ENCODE peak calls at places on chromosomes 1 and 21, in eight cellular contexts. Y is stomach, X is A549, Q is heart right ventricle, G is psoas muscle, H is brain microvascular endothelial cell, E is left ventricle myocardium inferior, O is Panc1. N is an unnamed sample.

GRCh38 chr1:61368366-61368765 is 286.0 kb downstream of the NFIA start:
- DNase-seq in Y (no peak), X (no peak), Q (no peak), G (no peak), H (no peak), E (no peak), O (no peak), N (no peak)

GRCh38 chr1:156848461-156849150 is 10.3 kb downstream of the INSRR start:
- DNase-seq in Y (peak), X (no peak), Q (peak), G (no peak), H (no peak), E (no peak), O (no peak), N (no peak)

GRCh38 chr21:32770514-32771133 is 931 bp downstream of the PAXBP1 start:
- DNase-seq in Y (no peak), X (peak), Q (no peak), G (no peak), H (peak), E (peak), O (no peak), N (no peak)

GRCh38 chr1:180397190-180397589 is 105.2 kb downstream of the ACBD6 start:
- DNase-seq in Y (no peak), X (no peak), Q (no peak), G (no peak), H (no peak), E (no peak), O (no peak), N (no peak)

GRCh38 chr21:35420658-35421057 is 371.6 kb upstream of the RUNX1 start:
- DNase-seq in Y (no peak), X (no peak), Q (no peak), G (no peak), H (no peak), E (no peak), O (no peak), N (no peak)

GRCh38 chr1:78250201-78250600 is 204.4 kb downstream of the GIPC2 start:
- DNase-seq in Y (no peak), X (no peak), Q (no peak), G (no peak), H (no peak), E (no peak), O (no peak), N (no peak)

GRCh38 chr1:32538887-32539583 is at the start of gene ZBTB8A:
- DNase-seq in Y (peak), X (peak), Q (peak), G (peak), H (peak), E (peak), O (peak), N (no peak)

GRCh38 chr1:3454811-3455618 is 550 bp downstream of the ARHGEF16 start:
- DNase-seq in Y (peak), X (no peak), Q (peak), G (peak), H (no peak), E (peak), O (no peak), N (no peak)

GRCh38 chr1:39653546-39654031 is 14.1 kb upstream of the HEYL start:
- DNase-seq in Y (peak), X (peak), Q (peak), G (peak), H (peak), E (peak), O (peak), N (peak)

GRCh38 chr21:46559291-46559983 is 45.4 kb downstream of the S100B start:
- DNase-seq in Y (peak), X (no peak), Q (no peak), G (no peak), H (no peak), E (no peak), O (no peak), N (no peak)

GRCh38 chr1:213399695-213400094 is 348.7 kb downstream of the RPS6KC1 start:
- DNase-seq in Y (no peak), X (no peak), Q (no peak), G (no peak), H (no peak), E (peak), O (no peak), N (no peak)

GRCh38 chr1:153520818-153521476 is 14.8 kb downstream of the S100A6 start:
- DNase-seq in Y (no peak), X (no peak), Q (no peak), G (no peak), H (no peak), E (no peak), O (no peak), N (no peak)

GRCh38 chr1:180773210-180773865 is 139.4 kb upstream of the KIAA1614 start:
- DNase-seq in Y (no peak), X (no peak), Q (no peak), G (no peak), H (no peak), E (no peak), O (no peak), N (no peak)

GRCh38 chr1:87686671-87687070 is 358.0 kb downstream of the LMO4 start:
- DNase-seq in Y (no peak), X (no peak), Q (no peak), G (no peak), H (no peak), E (no peak), O (no peak), N (no peak)

GRCh38 chr1:2785631-2786328 is 15.7 kb downstream of the TTC34 start:
- DNase-seq in Y (peak), X (no peak), Q (no peak), G (peak), H (no peak), E (no peak), O (no peak), N (no peak)

GRCh38 chr1:162141273-162142023 is 72.0 kb downstream of the NOS1AP start:
- DNase-seq in Y (no peak), X (no peak), Q (no peak), G (no peak), H (peak), E (no peak), O (no peak), N (no peak)

GRCh38 chr1:107047602-107048001 is 8.9 kb upstream of the PRMT6 start:
- DNase-seq in Y (no peak), X (no peak), Q (no peak), G (no peak), H (no peak), E (no peak), O (no peak), N (no peak)

GRCh38 chr1:1406101-1406820 is 832 bp downstream of the MRPL20 start:
- DNase-seq in Y (no peak), X (no peak), Q (no peak), G (no peak), H (no peak), E (no peak), O (no peak), N (no peak)

GRCh38 chr1:207824691-207825090 is 72.8 kb downstream of the CD46 start:
- DNase-seq in Y (no peak), X (no peak), Q (no peak), G (peak), H (peak), E (no peak), O (no peak), N (no peak)

GRCh38 chr21:41966872-41967621 is 13.2 kb upstream of the C2CD2 start:
- DNase-seq in Y (no peak), X (no peak), Q (no peak), G (no peak), H (no peak), E (no peak), O (no peak), N (no peak)

GRCh38 chr1:61244114-61244513 is 161.8 kb downstream of the NFIA start:
- DNase-seq in Y (no peak), X (no peak), Q (no peak), G (no peak), H (peak), E (no peak), O (no peak), N (no peak)

GRCh38 chr1:100353988-100354387 is 1.7 kb downstream of the CDC14A start:
- DNase-seq in Y (no peak), X (peak), Q (no peak), G (no peak), H (peak), E (no peak), O (no peak), N (no peak)

GRCh38 chr1:68103006-68103545 is 52.6 kb upstream of the DIRAS3 start:
- DNase-seq in Y (no peak), X (no peak), Q (no peak), G (no peak), H (no peak), E (no peak), O (no peak), N (no peak)

GRCh38 chr1:55682198-55682597 is 467.0 kb upstream of the USP24 start:
- DNase-seq in Y (no peak), X (no peak), Q (no peak), G (no peak), H (no peak), E (no peak), O (no peak), N (no peak)

GRCh38 chr21:43938751-43939442 is 73.2 kb upstream of the TRAPPC10 start:
- DNase-seq in Y (peak), X (peak), Q (peak), G (peak), H (peak), E (peak), O (peak), N (peak)

GRCh38 chr1:153122831-153123421 is 9.6 kb upstream of the SPRR2F start:
- DNase-seq in Y (peak), X (peak), Q (no peak), G (peak), H (no peak), E (no peak), O (no peak), N (no peak)

GRCh38 chr1:21291964-21292363 is 1.7 kb upstream of the ECE1 start:
- DNase-seq in Y (no peak), X (no peak), Q (no peak), G (no peak), H (no peak), E (no peak), O (no peak), N (no peak)

GRCh38 chr1:23251812-23252211 is 34.5 kb upstream of the HTR1D start:
- DNase-seq in Y (no peak), X (no peak), Q (no peak), G (no peak), H (no peak), E (no peak), O (no peak), N (no peak)

GRCh38 chr1:187842406-187843165 is 1013.8 kb downstream of the PLA2G4A start:
- DNase-seq in Y (no peak), X (peak), Q (no peak), G (no peak), H (no peak), E (no peak), O (no peak), N (no peak)

DNA sequence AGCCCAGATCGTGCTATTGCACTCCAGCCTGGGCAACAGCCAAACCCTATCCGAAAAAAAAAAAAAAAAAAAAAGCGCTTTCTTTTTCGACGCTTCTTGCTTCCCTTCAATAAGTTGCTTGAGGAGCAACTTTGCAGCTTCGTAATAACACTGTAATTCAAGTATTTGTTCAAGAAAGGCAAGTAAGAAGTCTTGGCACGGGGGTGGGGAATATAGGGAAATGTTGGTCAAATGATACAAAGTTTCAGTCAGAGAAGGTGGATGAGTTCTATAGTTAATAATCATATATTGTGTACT is 871 bp upstream of the PSMA5 start:
- DNase-seq in Y (no peak), X (no peak), Q (no peak), G (no peak), H (no peak), E (no peak), O (no peak), N (no peak)
- H3K4me3 ChIP-seq in Y (peak), X (peak), Q (peak), G (peak), H (peak), E (peak), O (peak), N (peak)

GRCh38 chr1:160089883-160090282 is 8.5 kb downstream of the IGSF8 start:
- DNase-seq in Y (no peak), X (no peak), Q (no peak), G (no peak), H (no peak), E (no peak), O (no peak), N (no peak)

GRCh38 chr1:160086162-160086892 is 5.0 kb downstream of the KCNJ9 start:
- DNase-seq in Y (no peak), X (no peak), Q (no peak), G (no peak), H (no peak), E (no peak), O (no peak), N (no peak)

GRCh38 chr1:160084771-160085321 is 3.5 kb downstream of the KCNJ9 start:
- DNase-seq in Y (no peak), X (no peak), Q (no peak), G (no peak), H (no peak), E (no peak), O (no peak), N (no peak)

GRCh38 chr1:160085686-160086089 is 4.3 kb downstream of the KCNJ9 start:
- DNase-seq in Y (peak), X (peak), Q (peak), G (peak), H (peak), E (peak), O (no peak), N (peak)

GRCh38 chr1:160087118-160087662 is 5.9 kb downstream of the KCNJ9 start:
- DNase-seq in Y (no peak), X (no peak), Q (no peak), G (no peak), H (no peak), E (no peak), O (no peak), N (no peak)
- H3K27ac ChIP-seq in Y (no peak), X (no peak), Q (no peak), G (no peak), H (no peak), E (peak), O (no peak), N (no peak)

DNA sequence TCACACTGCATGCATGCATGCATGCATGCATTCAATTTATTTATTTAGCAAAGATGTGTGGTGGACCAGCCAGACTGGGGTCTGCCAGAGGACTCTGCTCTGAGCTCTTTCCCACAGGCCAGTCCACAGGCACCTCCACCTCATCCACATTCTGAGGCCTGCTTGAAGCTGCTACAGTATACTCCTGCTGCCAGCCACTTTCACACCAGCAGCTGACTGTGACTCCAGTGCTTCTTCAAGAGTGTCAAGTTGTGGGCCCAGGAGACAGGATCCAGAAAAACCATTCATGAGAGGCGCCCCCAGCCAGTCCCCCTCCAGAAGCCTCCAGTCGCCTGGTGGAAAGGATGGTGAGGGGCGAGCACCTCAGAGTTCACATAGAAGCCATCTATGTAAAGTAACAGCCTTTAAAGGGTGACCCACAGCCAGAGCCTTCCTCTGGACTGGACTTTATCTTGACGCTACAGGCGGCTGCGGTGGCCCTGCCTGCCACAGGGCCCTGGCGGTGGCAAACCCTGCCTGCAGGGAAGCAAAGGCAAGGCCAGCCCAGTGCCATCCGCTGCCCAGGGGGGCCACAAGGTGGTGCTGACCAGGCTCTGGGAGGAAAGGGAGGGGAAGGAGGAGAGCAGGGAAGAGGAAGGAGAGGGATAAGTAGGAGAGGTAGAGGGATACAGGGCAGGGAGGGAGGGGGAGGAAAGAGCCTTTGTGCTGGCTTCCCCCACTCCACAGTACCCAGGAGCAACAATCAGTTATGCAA is 30.7 kb downstream of the SSBP3 start:
- DNase-seq in Y (peak), X (no peak), Q (peak), G (no peak), H (no peak), E (no peak), O (no peak), N (no peak)
- TF ChIP-seq CTCF in Y (peak), X (no peak), Q (no peak), G (no peak), H (no peak), E (peak), O (no peak), N (no peak)

GRCh38 chr1:209207701-209208286 is 375.7 kb upstream of the CAMK1G start:
- DNase-seq in Y (peak), X (peak), Q (peak), G (peak), H (peak), E (peak), O (no peak), N (peak)
- H3K4me3 ChIP-seq in Y (peak), X (peak), Q (peak), G (peak), H (peak), E (peak), O (no peak), N (peak)

N was measured in AG04450.